ENCODE peak calls at places on chromosomes 7 and 10, in four cellular contexts. One of them, this sample, is unnamed.

GRCh38 chr10:132891994-132892393 is 50.4 kb downstream of the CFAP46 start:
- DNase-seq in activated T-cell treated with anti-CD3 and anti-CD28 coated beads for 1 hour: no peak
- DNase-seq in CD8-positive, alpha-beta memory T cell: no peak
- DNase-seq in Right ventricle myocardium superior: peak
- DNase-seq in this sample: peak

GRCh38 chr10:121722665-121723064 is 124.4 kb upstream of the FGFR2 start:
- DNase-seq in activated T-cell treated with anti-CD3 and anti-CD28 coated beads for 1 hour: no peak
- DNase-seq in CD8-positive, alpha-beta memory T cell: no peak
- DNase-seq in Right ventricle myocardium superior: no peak
- DNase-seq in this sample: no peak

GRCh38 chr7:115015619-115016018 is 93.7 kb downstream of the MDFIC start:
- DNase-seq in activated T-cell treated with anti-CD3 and anti-CD28 coated beads for 1 hour: no peak
- DNase-seq in CD8-positive, alpha-beta memory T cell: no peak
- DNase-seq in Right ventricle myocardium superior: no peak
- DNase-seq in this sample: no peak

GRCh38 chr7:129793506-129794310 is 159.1 kb downstream of the UBE2H start:
- DNase-seq in activated T-cell treated with anti-CD3 and anti-CD28 coated beads for 1 hour: no peak
- DNase-seq in CD8-positive, alpha-beta memory T cell: no peak
- DNase-seq in Right ventricle myocardium superior: no peak
- DNase-seq in this sample: no peak

GRCh38 chr7:51229106-51229537 is 87.5 kb downstream of the COBL start:
- DNase-seq in activated T-cell treated with anti-CD3 and anti-CD28 coated beads for 1 hour: no peak
- DNase-seq in CD8-positive, alpha-beta memory T cell: no peak
- DNase-seq in Right ventricle myocardium superior: no peak
- DNase-seq in this sample: no peak

GRCh38 chr7:76358478-76359110 is at the start of gene YWHAG:
- DNase-seq in activated T-cell treated with anti-CD3 and anti-CD28 coated beads for 1 hour: peak
- DNase-seq in CD8-positive, alpha-beta memory T cell: peak
- DNase-seq in Right ventricle myocardium superior: peak
- DNase-seq in this sample: peak

GRCh38 chr10:110762849-110763211 is 108.9 kb upstream of the PDCD4 start:
- DNase-seq in activated T-cell treated with anti-CD3 and anti-CD28 coated beads for 1 hour: no peak
- DNase-seq in CD8-positive, alpha-beta memory T cell: no peak
- DNase-seq in Right ventricle myocardium superior: peak
- DNase-seq in this sample: peak

GRCh38 chr10:32253821-32254220 is 93.1 kb downstream of the EPC1 start:
- DNase-seq in activated T-cell treated with anti-CD3 and anti-CD28 coated beads for 1 hour: no peak
- DNase-seq in CD8-positive, alpha-beta memory T cell: no peak
- DNase-seq in Right ventricle myocardium superior: no peak
- DNase-seq in this sample: no peak

GRCh38 chr10:82757907-82758306 is 882.9 kb downstream of the NRG3 start:
- DNase-seq in activated T-cell treated with anti-CD3 and anti-CD28 coated beads for 1 hour: no peak
- DNase-seq in CD8-positive, alpha-beta memory T cell: no peak
- DNase-seq in Right ventricle myocardium superior: no peak
- DNase-seq in this sample: no peak

GRCh38 chr7:22468609-22469008 is 31.4 kb downstream of the STEAP1B start:
- DNase-seq in activated T-cell treated with anti-CD3 and anti-CD28 coated beads for 1 hour: no peak
- DNase-seq in CD8-positive, alpha-beta memory T cell: no peak
- DNase-seq in Right ventricle myocardium superior: no peak
- DNase-seq in this sample: no peak

GRCh38 chr7:112361154-112361553 is 89.1 kb upstream of the IFRD1 start:
- DNase-seq in activated T-cell treated with anti-CD3 and anti-CD28 coated beads for 1 hour: no peak
- DNase-seq in CD8-positive, alpha-beta memory T cell: no peak
- DNase-seq in Right ventricle myocardium superior: no peak
- DNase-seq in this sample: no peak

GRCh38 chr7:29035044-29035740 is 77.1 kb upstream of the TRIL start:
- DNase-seq in activated T-cell treated with anti-CD3 and anti-CD28 coated beads for 1 hour: no peak
- DNase-seq in CD8-positive, alpha-beta memory T cell: no peak
- DNase-seq in Right ventricle myocardium superior: no peak
- DNase-seq in this sample: no peak

GRCh38 chr10:11588878-11589277 is 22.6 kb downstream of the USP6NL start:
- DNase-seq in activated T-cell treated with anti-CD3 and anti-CD28 coated beads for 1 hour: no peak
- DNase-seq in CD8-positive, alpha-beta memory T cell: no peak
- DNase-seq in Right ventricle myocardium superior: no peak
- DNase-seq in this sample: no peak

GRCh38 chr7:139718859-139719258 is 58.9 kb downstream of the HIPK2 start:
- DNase-seq in activated T-cell treated with anti-CD3 and anti-CD28 coated beads for 1 hour: no peak
- DNase-seq in CD8-positive, alpha-beta memory T cell: no peak
- DNase-seq in Right ventricle myocardium superior: no peak
- DNase-seq in this sample: no peak

GRCh38 chr7:117193564-117193963 is 129.3 kb downstream of the WNT2 start:
- DNase-seq in activated T-cell treated with anti-CD3 and anti-CD28 coated beads for 1 hour: no peak
- DNase-seq in CD8-positive, alpha-beta memory T cell: no peak
- DNase-seq in Right ventricle myocardium superior: no peak
- DNase-seq in this sample: no peak

GRCh38 chr10:62422068-62422590 is 48.0 kb downstream of the ZNF365 start:
- DNase-seq in activated T-cell treated with anti-CD3 and anti-CD28 coated beads for 1 hour: no peak
- DNase-seq in CD8-positive, alpha-beta memory T cell: no peak
- DNase-seq in Right ventricle myocardium superior: no peak
- DNase-seq in this sample: no peak

GRCh38 chr10:118567701-118568248 is 27.7 kb downstream of the PRLHR start:
- DNase-seq in activated T-cell treated with anti-CD3 and anti-CD28 coated beads for 1 hour: no peak
- DNase-seq in CD8-positive, alpha-beta memory T cell: no peak
- DNase-seq in Right ventricle myocardium superior: no peak
- DNase-seq in this sample: no peak

GRCh38 chr10:59587083-59587755 is 122.4 kb downstream of the SLC16A9 start:
- DNase-seq in activated T-cell treated with anti-CD3 and anti-CD28 coated beads for 1 hour: no peak
- DNase-seq in CD8-positive, alpha-beta memory T cell: no peak
- DNase-seq in Right ventricle myocardium superior: no peak
- DNase-seq in this sample: no peak

This sample was measured in heart right ventricle.